ENCODE peak calls at places on chromosomes 13 and 19, in six cellular contexts. H is HepG2, Z is GM12878, O is K562, X is A549, W is upper lobe of left lung. R is an unnamed sample.

GRCh38 chr13:110269509-110270185 is 37.3 kb downstream of the COL4A1 start:
- ATAC-seq in H (no peak), Z (no peak), O (no peak), X (no peak), W (no peak), R (no peak)

GRCh38 chr19:40256511-40256910 is 28.6 kb downstream of the AKT2 start:
- ATAC-seq in H (no peak), Z (no peak), O (no peak), X (no peak), W (no peak), R (no peak)

GRCh38 chr13:113825851-113826250 is 38.0 kb downstream of the GAS6 start:
- ATAC-seq in H (no peak), Z (no peak), O (no peak), X (no peak), W (no peak), R (no peak)

GRCh38 chr19:35116085-35116801 is 620 bp downstream of the FXYD3 start:
- ATAC-seq in H (no peak), Z (no peak), O (no peak), X (no peak), W (peak), R (no peak)

GRCh38 chr19:39335168-39335567 is 675 bp downstream of the GMFG start:
- ATAC-seq in H (peak), Z (peak), O (peak), X (peak), W (peak), R (no peak)

GRCh38 chr13:36724141-36724540 is 50.3 kb downstream of the SERTM1 start:
- ATAC-seq in H (no peak), Z (no peak), O (no peak), X (no peak), W (no peak), R (no peak)

GRCh38 chr19:18294467-18294864 is 13.0 kb upstream of the JUND start:
- ATAC-seq in H (no peak), Z (peak), O (no peak), X (no peak), W (no peak), R (no peak)

GRCh38 chr19:44684892-44685847 is 13.8 kb upstream of the CEACAM16 start:
- ATAC-seq in H (no peak), Z (peak), O (peak), X (peak), W (peak), R (peak)

GRCh38 chr19:13619203-13619632 is 112.9 kb upstream of the CACNA1A start:
- ATAC-seq in H (no peak), Z (no peak), O (no peak), X (no peak), W (no peak), R (no peak)

GRCh38 chr13:20822406-20822805 is 48.6 kb upstream of the EEF1AKMT1 start:
- ATAC-seq in H (no peak), Z (no peak), O (no peak), X (no peak), W (no peak), R (no peak)

GRCh38 chr13:113628291-113629270 is 29.4 kb downstream of the ATP4B start:
- ATAC-seq in H (no peak), Z (no peak), O (no peak), X (no peak), W (no peak), R (no peak)

GRCh38 chr13:75319244-75319643 is 162.7 kb downstream of the TBC1D4 start:
- ATAC-seq in H (no peak), Z (no peak), O (no peak), X (no peak), W (no peak), R (peak)
- TF ChIP-seq EP300 in H (no peak), Z (no peak), O (no peak), X (no peak), W (no peak), R (no peak)

GRCh38 chr19:46904114-46905060 is 43.6 kb downstream of the ARHGAP35 start:
- ATAC-seq in H (no peak), Z (no peak), O (peak), X (no peak), W (peak), R (no peak)

GRCh38 chr19:46900341-46900740 is 39.5 kb downstream of the ARHGAP35 start:
- ATAC-seq in H (no peak), Z (no peak), O (no peak), X (no peak), W (no peak), R (no peak)

GRCh38 chr19:46902402-46902766 is 41.6 kb downstream of the ARHGAP35 start:
- ATAC-seq in H (no peak), Z (no peak), O (no peak), X (peak), W (peak), R (no peak)

GRCh38 chr19:46903458-46903857 is 42.7 kb downstream of the ARHGAP35 start:
- ATAC-seq in H (no peak), Z (no peak), O (no peak), X (no peak), W (no peak), R (no peak)

DNA sequence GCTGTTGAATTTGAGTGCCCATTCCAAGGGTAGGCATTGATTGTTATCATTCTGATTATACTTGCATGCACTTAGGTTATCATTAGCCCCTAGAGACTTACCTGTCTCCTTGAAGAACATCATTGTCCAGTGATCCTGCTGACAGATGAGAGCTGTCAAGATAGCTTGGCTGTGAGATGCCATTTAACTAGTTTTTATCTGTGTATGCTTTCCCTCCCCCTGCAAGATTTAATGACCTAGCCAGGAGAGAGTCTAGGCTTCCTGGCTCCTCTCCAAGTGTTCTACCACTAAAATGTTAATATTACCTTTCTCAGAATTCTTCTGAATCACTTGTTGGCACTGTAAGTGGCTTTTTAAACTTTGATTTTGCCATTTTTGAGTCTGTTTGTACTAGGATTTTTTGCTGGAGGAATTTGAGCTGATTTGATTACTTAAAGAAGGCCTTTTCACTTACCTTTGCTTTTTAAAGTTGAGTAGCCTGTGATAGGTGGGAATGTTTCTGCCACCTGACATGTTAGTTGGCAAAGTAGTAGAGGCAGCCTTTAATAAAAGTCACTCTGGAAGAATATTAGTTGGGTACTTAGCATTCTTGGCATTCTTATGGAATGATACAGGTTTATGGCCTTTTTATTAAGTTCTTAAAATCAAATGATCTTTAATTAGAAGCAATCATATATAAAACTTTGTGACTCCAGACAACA is 41.1 kb downstream of the ARHGAP35 start:
- ATAC-seq in H (no peak), Z (no peak), O (no peak), X (no peak), W (peak), R (no peak)
- TF ChIP-seq EP300 in H (no peak), Z (no peak), O (no peak), X (no peak), W (no peak), R (no peak)

GRCh38 chr13:51158923-51159322 is 47.8 kb upstream of the C13orf42 start:
- ATAC-seq in H (no peak), Z (no peak), O (no peak), X (no peak), W (no peak), R (no peak)
- TF ChIP-seq EP300 in H (no peak), Z (no peak), O (no peak), X (no peak), W (no peak), R (no peak)

GRCh38 chr13:80757694-80758093 is 416.8 kb upstream of the SPRY2 start:
- ATAC-seq in H (no peak), Z (no peak), O (no peak), X (no peak), W (no peak), R (no peak)
- TF ChIP-seq EP300 in H (no peak), Z (no peak), O (no peak), X (no peak), W (no peak), R (no peak)

DNA sequence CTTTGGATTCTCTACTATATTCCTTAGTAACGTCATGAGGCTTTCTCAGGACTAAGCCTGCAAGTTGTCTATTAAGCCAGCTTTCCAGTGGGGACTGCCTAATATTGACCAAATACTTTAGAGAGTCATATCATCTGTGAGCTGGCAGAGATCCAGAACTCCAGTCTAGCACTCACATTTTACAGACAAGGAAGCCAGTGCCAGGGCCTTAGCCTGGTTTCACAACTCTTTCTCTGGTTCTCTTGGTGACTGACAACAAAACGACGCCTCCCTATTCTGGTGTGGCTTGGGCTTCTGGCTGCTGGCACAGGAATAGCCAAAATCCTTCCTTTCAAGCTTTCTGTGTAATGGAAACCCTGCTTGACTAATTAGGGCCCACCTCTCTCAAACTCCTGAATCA is 75.0 kb upstream of the UBL3 start:
- ATAC-seq in H (peak), Z (peak), O (no peak), X (peak), W (peak), R (peak)
- TF ChIP-seq EP300 in H (no peak), Z (no peak), O (no peak), X (no peak), W (no peak), R (no peak)